ENCODE peak calls at places on chromosomes 13 and 19, in four cellular contexts. One of them, this sample, is unnamed.

GRCh38 chr19:42422576-42423461 is 4.4 kb downstream of the LIPE start:
- DNase-seq in GM12878: no peak
- DNase-seq in K562: no peak
- DNase-seq in WTC11: peak
- DNase-seq in this sample: peak

GRCh38 chr13:24307211-24308067 is 1.9 kb upstream of the C1QTNF9 start:
- DNase-seq in WTC11: no peak
- DNase-seq in K562: no peak
- DNase-seq in GM12878: no peak
- DNase-seq in this sample: peak

GRCh38 chr13:48446454-48446853 is 33.5 kb upstream of the LPAR6 start:
- DNase-seq in WTC11: no peak
- DNase-seq in K562: no peak
- DNase-seq in GM12878: no peak
- DNase-seq in this sample: no peak

GRCh38 chr19:4103073-4103418 is 20.9 kb downstream of the MAP2K2 start:
- DNase-seq in K562: peak
- DNase-seq in WTC11: no peak
- DNase-seq in GM12878: no peak
- DNase-seq in this sample: no peak

GRCh38 chr19:41500443-41500842 is 57.5 kb downstream of the ERICH4 start:
- DNase-seq in WTC11: no peak
- DNase-seq in GM12878: no peak
- DNase-seq in K562: no peak
- DNase-seq in this sample: no peak

GRCh38 chr19:4633140-4633967 is 6.0 kb upstream of the TNFAIP8L1 start:
- DNase-seq in K562: peak
- DNase-seq in WTC11: peak
- DNase-seq in GM12878: peak
- DNase-seq in this sample: peak

GRCh38 chr13:36126496-36126895 is 4.7 kb downstream of the DCLK1 start:
- DNase-seq in GM12878: no peak
- DNase-seq in K562: no peak
- DNase-seq in WTC11: no peak
- DNase-seq in this sample: no peak

GRCh38 chr13:76023644-76024043 is 387.5 kb downstream of the LMO7 start:
- DNase-seq in K562: no peak
- DNase-seq in GM12878: no peak
- DNase-seq in WTC11: no peak
- DNase-seq in this sample: no peak

GRCh38 chr13:44759723-44760360 is 183.7 kb upstream of the TSC22D1 start:
- DNase-seq in WTC11: no peak
- DNase-seq in GM12878: no peak
- DNase-seq in K562: no peak
- DNase-seq in this sample: peak

GRCh38 chr19:27775395-27775794 is 1437.6 kb downstream of the UQCRFS1 start:
- DNase-seq in K562: peak
- DNase-seq in WTC11: no peak
- DNase-seq in GM12878: no peak
- DNase-seq in this sample: no peak

GRCh38 chr19:21022996-21023395 is 2.5 kb downstream of the ZNF430 start:
- DNase-seq in WTC11: no peak
- DNase-seq in K562: no peak
- DNase-seq in GM12878: no peak
- DNase-seq in this sample: peak

GRCh38 chr13:59261928-59262488 is 901.7 kb downstream of the DIAPH3 start:
- DNase-seq in K562: no peak
- DNase-seq in GM12878: no peak
- DNase-seq in WTC11: no peak
- DNase-seq in this sample: peak

GRCh38 chr13:62113145-62113544 is 697.5 kb upstream of the PCDH20 start:
- DNase-seq in WTC11: no peak
- DNase-seq in GM12878: no peak
- DNase-seq in K562: no peak
- DNase-seq in this sample: no peak

GRCh38 chr13:44930280-44930679 is 59.0 kb downstream of the NUFIP1 start:
- DNase-seq in K562: no peak
- DNase-seq in WTC11: no peak
- DNase-seq in GM12878: no peak
- DNase-seq in this sample: no peak

GRCh38 chr19:1020868-1021425 is at the start of gene TMEM259:
- DNase-seq in WTC11: peak
- DNase-seq in GM12878: peak
- DNase-seq in K562: peak
- DNase-seq in this sample: peak

GRCh38 chr19:52115526-52116053 is 20.0 kb upstream of the ZNF841 start:
- DNase-seq in WTC11: no peak
- DNase-seq in K562: no peak
- DNase-seq in GM12878: no peak
- DNase-seq in this sample: no peak

GRCh38 chr13:98054301-98054700 is 88.6 kb upstream of the FARP1 start:
- DNase-seq in WTC11: no peak
- DNase-seq in GM12878: no peak
- DNase-seq in K562: no peak
- DNase-seq in this sample: no peak

GRCh38 chr19:45187421-45188100 is 9.0 kb downstream of the BLOC1S3 start:
- DNase-seq in GM12878: no peak
- DNase-seq in WTC11: peak
- DNase-seq in K562: peak
- DNase-seq in this sample: peak

GRCh38 chr13:49220035-49220855 is at the start of gene MLNR:
- DNase-seq in WTC11: peak
- DNase-seq in K562: peak
- DNase-seq in GM12878: no peak
- DNase-seq in this sample: peak

GRCh38 chr19:16435238-16435911 is 36.4 kb downstream of the EPS15L1 start:
- DNase-seq in GM12878: no peak
- DNase-seq in WTC11: no peak
- DNase-seq in K562: no peak
- DNase-seq in this sample: no peak

GRCh38 chr19:45824041-45824471 is 8.9 kb upstream of the RSPH6A start:
- DNase-seq in K562: no peak
- DNase-seq in WTC11: no peak
- DNase-seq in GM12878: no peak
- DNase-seq in this sample: no peak

GRCh38 chr13:76799696-76800095 is 86.5 kb downstream of the KCTD12 start:
- DNase-seq in GM12878: no peak
- DNase-seq in WTC11: no peak
- DNase-seq in K562: no peak
- DNase-seq in this sample: no peak

GRCh38 chr19:28727133-28727834 is 485.7 kb downstream of the UQCRFS1 start:
- DNase-seq in GM12878: no peak
- DNase-seq in WTC11: peak
- DNase-seq in K562: peak
- DNase-seq in this sample: no peak

GRCh38 chr13:22210134-22210930 is 539.5 kb downstream of the FGF9 start:
- DNase-seq in GM12878: no peak
- DNase-seq in K562: no peak
- DNase-seq in WTC11: peak
- DNase-seq in this sample: no peak

GRCh38 chr19:22199171-22199570 is 2.4 kb upstream of the ZNF676 start:
- DNase-seq in K562: no peak
- DNase-seq in WTC11: no peak
- DNase-seq in GM12878: no peak
- DNase-seq in this sample: no peak

GRCh38 chr19:43533546-43534304 is 737 bp downstream of the ZNF575 start:
- DNase-seq in GM12878: no peak
- DNase-seq in K562: peak
- DNase-seq in WTC11: peak
- DNase-seq in this sample: peak

GRCh38 chr19:29623726-29624488 is 17.8 kb downstream of the POP4 start:
- DNase-seq in WTC11: no peak
- DNase-seq in K562: peak
- DNase-seq in GM12878: no peak
- DNase-seq in this sample: no peak

GRCh38 chr13:67071918-67072598 is 158.1 kb downstream of the PCDH9 start:
- DNase-seq in WTC11: no peak
- DNase-seq in K562: no peak
- DNase-seq in GM12878: no peak
- DNase-seq in this sample: no peak

GRCh38 chr13:36918246-36919060 is 1.6 kb downstream of the SMAD9 start:
- DNase-seq in GM12878: no peak
- DNase-seq in K562: no peak
- DNase-seq in WTC11: no peak
- DNase-seq in this sample: no peak

GRCh38 chr19:5975388-5975728 is 2.6 kb downstream of the RANBP3 start:
- DNase-seq in GM12878: no peak
- DNase-seq in K562: no peak
- DNase-seq in WTC11: no peak
- DNase-seq in this sample: no peak

GRCh38 chr13:30925429-30925828 is 7.0 kb upstream of the TEX26 start:
- DNase-seq in WTC11: no peak
- DNase-seq in K562: no peak
- DNase-seq in GM12878: no peak
- DNase-seq in this sample: no peak

GRCh38 chr13:59750860-59751259 is 412.9 kb downstream of the DIAPH3 start:
- DNase-seq in GM12878: no peak
- DNase-seq in K562: no peak
- DNase-seq in WTC11: peak
- DNase-seq in this sample: no peak

GRCh38 chr13:80054806-80055205 is 286.1 kb downstream of the SPRY2 start:
- DNase-seq in GM12878: no peak
- DNase-seq in WTC11: no peak
- DNase-seq in K562: no peak
- DNase-seq in this sample: no peak

GRCh38 chr13:49466240-49466914 is 22.3 kb downstream of the SETDB2 start:
- DNase-seq in GM12878: no peak
- DNase-seq in WTC11: no peak
- DNase-seq in K562: no peak
- DNase-seq in this sample: peak

GRCh38 chr13:84973661-84974060 is 825.6 kb downstream of the SLITRK6 start:
- DNase-seq in GM12878: no peak
- DNase-seq in WTC11: no peak
- DNase-seq in K562: no peak
- DNase-seq in this sample: no peak

DNA sequence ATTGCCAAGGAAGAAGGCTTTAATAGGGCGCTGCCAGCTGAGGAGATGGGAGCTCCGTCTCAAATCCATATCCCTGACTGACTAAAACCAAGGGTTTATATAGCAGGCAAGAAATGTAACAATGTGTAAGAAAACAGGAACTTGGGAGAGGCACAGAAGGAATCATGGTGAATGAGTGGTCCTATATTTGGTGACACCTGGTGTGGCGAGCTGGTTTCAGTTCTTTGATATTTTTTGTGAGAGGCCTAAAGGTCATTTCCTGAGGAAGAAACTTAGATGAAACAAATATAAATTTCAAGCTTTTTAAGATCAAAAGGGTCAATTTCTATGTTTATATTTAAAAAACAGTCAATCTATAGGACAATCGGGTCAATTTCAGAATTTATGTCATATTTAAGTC is 826.3 kb downstream of the SLITRK6 start:
- DNase-seq in K562: no peak
- DNase-seq in GM12878: no peak
- DNase-seq in WTC11: no peak
- DNase-seq in this sample: no peak
- TF ChIP-seq TCF7 in K562: no peak
- TF ChIP-seq TCF7 in GM12878: no peak
- TF ChIP-seq TCF7 in WTC11: no peak
- TF ChIP-seq TCF7 in this sample: no peak

GRCh38 chr13:46903748-46904147 is 6.9 kb upstream of the HTR2A start:
- DNase-seq in GM12878: no peak
- DNase-seq in WTC11: no peak
- DNase-seq in K562: no peak
- DNase-seq in this sample: no peak

GRCh38 chr13:46909037-46909436 is 12.2 kb upstream of the HTR2A start:
- DNase-seq in GM12878: no peak
- DNase-seq in WTC11: no peak
- DNase-seq in K562: no peak
- DNase-seq in this sample: no peak

GRCh38 chr13:46906440-46906839 is 9.6 kb upstream of the HTR2A start:
- DNase-seq in GM12878: no peak
- DNase-seq in WTC11: no peak
- DNase-seq in K562: no peak
- DNase-seq in this sample: no peak

GRCh38 chr13:46905249-46905648 is 8.4 kb upstream of the HTR2A start:
- DNase-seq in K562: no peak
- DNase-seq in GM12878: no peak
- DNase-seq in WTC11: no peak
- DNase-seq in this sample: no peak

GRCh38 chr13:46908511-46908910 is 11.7 kb upstream of the HTR2A start:
- DNase-seq in GM12878: no peak
- DNase-seq in WTC11: no peak
- DNase-seq in K562: no peak
- DNase-seq in this sample: no peak
- TF ChIP-seq TCF7 in GM12878: no peak
- TF ChIP-seq TCF7 in WTC11: no peak
- TF ChIP-seq TCF7 in K562: no peak
- TF ChIP-seq TCF7 in this sample: no peak

GRCh38 chr13:77930430-77930829 is 11.8 kb upstream of the EDNRB start:
- DNase-seq in WTC11: no peak
- DNase-seq in GM12878: no peak
- DNase-seq in K562: no peak
- DNase-seq in this sample: no peak

GRCh38 chr13:77925616-77926015 is 7.0 kb upstream of the EDNRB start:
- DNase-seq in WTC11: no peak
- DNase-seq in GM12878: no peak
- DNase-seq in K562: no peak
- DNase-seq in this sample: no peak

DNA sequence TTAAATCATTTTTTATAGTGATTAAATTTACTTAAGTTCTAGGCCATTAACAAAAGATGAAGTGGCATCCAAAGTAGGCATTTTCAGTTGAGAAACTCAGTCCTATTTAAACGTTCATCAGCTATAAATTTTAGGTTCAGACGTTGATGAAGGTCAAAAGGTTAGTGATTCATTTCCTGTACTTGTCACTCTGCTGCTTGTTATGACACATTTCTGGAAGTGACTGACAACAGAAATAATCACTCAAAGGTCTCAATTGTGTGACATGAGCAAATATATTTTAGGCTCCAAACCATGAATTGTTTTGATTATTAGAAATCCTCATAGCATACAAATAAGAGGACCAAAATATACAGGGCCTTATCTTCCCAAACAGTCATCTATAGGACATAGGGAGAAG is 10.3 kb upstream of the EDNRB start:
- DNase-seq in GM12878: peak
- DNase-seq in WTC11: no peak
- DNase-seq in K562: no peak
- DNase-seq in this sample: no peak
- TF ChIP-seq TCF7 in GM12878: peak
- TF ChIP-seq TCF7 in WTC11: no peak
- TF ChIP-seq TCF7 in K562: no peak
- TF ChIP-seq TCF7 in this sample: no peak

DNA sequence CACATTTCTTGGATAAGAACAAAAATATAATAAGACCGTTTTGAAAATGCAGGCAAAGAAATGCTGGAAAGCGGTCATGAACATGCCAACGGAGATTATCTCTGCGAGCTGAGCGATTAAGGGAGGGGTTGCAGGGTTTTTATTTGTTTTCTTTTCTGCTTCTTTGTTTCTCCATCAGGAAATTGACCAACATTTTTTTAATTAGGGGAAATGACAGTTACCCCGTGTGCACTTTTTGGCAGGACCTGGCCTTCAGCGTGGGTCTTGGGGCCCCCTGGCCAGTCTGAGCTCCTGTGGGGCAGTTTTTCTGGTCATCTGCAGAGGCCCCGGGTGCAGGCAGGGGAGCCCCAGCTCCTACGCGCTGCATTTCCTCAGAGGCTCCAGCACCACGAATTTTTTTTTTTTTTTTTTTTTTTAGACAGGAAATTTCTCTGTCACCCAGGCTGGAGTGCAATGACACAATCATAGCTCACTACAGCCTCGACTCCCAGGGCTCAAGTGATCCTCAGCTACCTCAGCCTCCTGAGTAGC is 31.3 kb upstream of the HOMER3 start:
- DNase-seq in GM12878: no peak
- DNase-seq in K562: no peak
- DNase-seq in WTC11: no peak
- DNase-seq in this sample: no peak
- TF ChIP-seq TCF7 in GM12878: no peak
- TF ChIP-seq TCF7 in K562: no peak
- TF ChIP-seq TCF7 in WTC11: no peak
- TF ChIP-seq TCF7 in this sample: no peak